ENCODE peak calls at places on chromosome 9, in seven cellular contexts. K is SK-N-SH, I is Panc1, X is HCT116, P is K562, D is H1, L is GM12878. E is an unnamed sample.

GRCh38 chr9:2281031-2281802 is 266.1 kb downstream of the SMARCA2 start:
- DNase-seq in L (no peak), D (peak; percentile 80), K (no peak), P (no peak), I (no peak), X (no peak), E (no peak)

GRCh38 chr9:38038307-38039089 is 30.5 kb downstream of the SHB start:
- DNase-seq in I (no peak), X (no peak), D (no peak), P (peak; percentile 79), L (no peak), K (peak; percentile 80), E (no peak)

GRCh38 chr9:69331444-69331843 is 6.4 kb downstream of the ENTREP1 start:
- DNase-seq in P (no peak), D (no peak), X (no peak), I (no peak), L (no peak), K (no peak), E (no peak)

GRCh38 chr9:37197158-37198033 is 77.0 kb downstream of the ZCCHC7 start:
- DNase-seq in K (peak; percentile 51), D (no peak), P (peak; percentile 82), I (peak; percentile 50), L (peak; percentile 79), X (no peak), E (no peak)

GRCh38 chr9:127360205-127360604 is 36.8 kb upstream of the SLC2A8 start:
- DNase-seq in D (no peak), L (no peak), I (no peak), K (no peak), P (peak; percentile 38), X (no peak), E (no peak)

GRCh38 chr9:75027187-75028107 is 646 bp downstream of the CARNMT1 start:
- DNase-seq in X (peak; percentile 2), L (no peak), D (peak; percentile 79), K (peak; percentile 85), P (peak; percentile 63), I (no peak), E (peak; percentile 30)

GRCh38 chr9:129568560-129569505 is 52.1 kb downstream of the C9orf50 start:
- DNase-seq in I (no peak), P (peak; percentile 84), L (no peak), K (peak; percentile 90), D (peak; percentile 72), X (no peak), E (peak; percentile 73)

GRCh38 chr9:86783884-86784283 is 163.4 kb downstream of the GAS1 start:
- DNase-seq in X (no peak), L (no peak), D (no peak), K (no peak), I (no peak), P (no peak), E (no peak)

GRCh38 chr9:93154293-93154903 is 20.3 kb upstream of the NINJ1 start:
- DNase-seq in L (no peak), X (no peak), D (peak; percentile 84), I (no peak), P (peak; percentile 66), K (peak; percentile 80), E (peak; percentile 58)

GRCh38 chr9:113509463-113509862 is 45.9 kb downstream of the RGS3 start:
- DNase-seq in I (no peak), L (no peak), K (no peak), X (no peak), P (no peak), D (no peak), E (no peak)

GRCh38 chr9:80605129-80605528 is 1033.4 kb downstream of the TLE4 start:
- DNase-seq in L (no peak), P (no peak), I (peak; percentile 8), D (no peak), X (no peak), K (peak; percentile 4), E (peak; percentile 16)

GRCh38 chr9:114791736-114792135 is 14.1 kb downstream of the TNFSF15 start:
- DNase-seq in X (no peak), K (no peak), I (no peak), L (no peak), P (no peak), D (no peak), E (no peak)

GRCh38 chr9:129983891-129984290 is 59.1 kb downstream of the FNBP1 start:
- DNase-seq in P (no peak), L (no peak), I (no peak), D (no peak), X (no peak), K (no peak), E (no peak)

GRCh38 chr9:133054966-133055365 is 6.8 kb upstream of the CEL start:
- DNase-seq in D (no peak), L (no peak), X (no peak), I (no peak), K (peak; percentile 85), P (no peak), E (no peak)

GRCh38 chr9:35932732-35933131 is 23.4 kb downstream of the SPAAR start:
- DNase-seq in D (no peak), I (no peak), P (no peak), K (no peak), X (no peak), L (no peak), E (no peak)

GRCh38 chr9:115808108-115808507 is 345.5 kb upstream of the PAPPA start:
- DNase-seq in D (no peak), K (no peak), L (no peak), X (no peak), P (no peak), I (no peak), E (no peak)

GRCh38 chr9:135328485-135329417 is 150.8 kb upstream of the PPP1R26 start:
- DNase-seq in D (peak; percentile 37), K (peak; percentile 82), I (no peak), L (no peak), P (no peak), X (no peak), E (no peak)

GRCh38 chr9:107907715-107908114 is 418.1 kb upstream of the KLF4 start:
- DNase-seq in P (no peak), L (no peak), D (no peak), K (no peak), I (no peak), X (no peak), E (no peak)

GRCh38 chr9:131747352-131747751 is 7.5 kb upstream of the RAPGEF1 start:
- DNase-seq in D (no peak), I (no peak), K (peak; percentile 52), P (no peak), X (no peak), L (no peak), E (peak; percentile 77)

GRCh38 chr9:136899196-136899595 is 12.9 kb downstream of the TRAF2 start:
- DNase-seq in L (peak; percentile 78), D (no peak), I (no peak), P (no peak), K (no peak), X (no peak), E (no peak)
- TF ChIP-seq SIN3A in L (no peak), D (no peak), I (no peak), P (no peak), K (no peak), X (no peak), E (no peak)

DNA sequence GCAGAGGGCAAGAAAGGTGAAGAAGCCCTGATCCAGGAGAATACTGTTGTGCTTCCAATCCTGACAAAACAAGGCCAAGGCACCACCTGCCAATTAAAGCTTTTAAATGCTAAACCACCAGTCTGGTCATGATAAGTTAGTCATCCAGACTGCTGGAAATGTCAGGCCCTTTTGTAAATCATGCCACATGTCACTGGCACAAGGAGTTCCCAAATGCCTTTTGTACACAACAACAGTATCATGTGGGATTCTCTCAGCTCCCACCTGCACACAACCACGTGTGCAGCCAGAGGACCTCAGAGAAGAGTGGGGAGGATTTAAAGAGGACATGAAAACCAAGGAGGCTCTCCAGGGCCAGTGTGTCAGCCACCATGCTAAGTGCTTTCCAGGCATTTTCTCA is 99.3 kb downstream of the CDK5RAP2 start:
- DNase-seq in L (no peak), D (no peak), I (no peak), K (no peak), X (no peak), P (no peak), E (no peak)
- TF ChIP-seq SIN3A in L (no peak), D (no peak), I (no peak), K (no peak), X (no peak), P (no peak), E (no peak)

GRCh38 chr9:34592895-34593601 is 3.5 kb upstream of the CNTFR start:
- DNase-seq in X (no peak), P (no peak), K (peak; percentile 47), I (no peak), D (peak; percentile 73), L (no peak), E (no peak)

GRCh38 chr9:34590376-34591090 is 1.0 kb upstream of the CNTFR start:
- DNase-seq in L (no peak), X (no peak), I (no peak), K (no peak), P (peak; percentile 27), D (peak; percentile 80), E (no peak)

GRCh38 chr9:34589656-34590375 is at the start of gene CNTFR:
- DNase-seq in D (no peak), I (no peak), K (peak; percentile 93), X (no peak), P (peak; percentile 63), L (no peak), E (no peak)

GRCh38 chr9:34591911-34592866 is 2.7 kb upstream of the CNTFR start:
- DNase-seq in K (no peak), P (no peak), X (no peak), I (no peak), D (no peak), L (no peak), E (no peak)

DNA sequence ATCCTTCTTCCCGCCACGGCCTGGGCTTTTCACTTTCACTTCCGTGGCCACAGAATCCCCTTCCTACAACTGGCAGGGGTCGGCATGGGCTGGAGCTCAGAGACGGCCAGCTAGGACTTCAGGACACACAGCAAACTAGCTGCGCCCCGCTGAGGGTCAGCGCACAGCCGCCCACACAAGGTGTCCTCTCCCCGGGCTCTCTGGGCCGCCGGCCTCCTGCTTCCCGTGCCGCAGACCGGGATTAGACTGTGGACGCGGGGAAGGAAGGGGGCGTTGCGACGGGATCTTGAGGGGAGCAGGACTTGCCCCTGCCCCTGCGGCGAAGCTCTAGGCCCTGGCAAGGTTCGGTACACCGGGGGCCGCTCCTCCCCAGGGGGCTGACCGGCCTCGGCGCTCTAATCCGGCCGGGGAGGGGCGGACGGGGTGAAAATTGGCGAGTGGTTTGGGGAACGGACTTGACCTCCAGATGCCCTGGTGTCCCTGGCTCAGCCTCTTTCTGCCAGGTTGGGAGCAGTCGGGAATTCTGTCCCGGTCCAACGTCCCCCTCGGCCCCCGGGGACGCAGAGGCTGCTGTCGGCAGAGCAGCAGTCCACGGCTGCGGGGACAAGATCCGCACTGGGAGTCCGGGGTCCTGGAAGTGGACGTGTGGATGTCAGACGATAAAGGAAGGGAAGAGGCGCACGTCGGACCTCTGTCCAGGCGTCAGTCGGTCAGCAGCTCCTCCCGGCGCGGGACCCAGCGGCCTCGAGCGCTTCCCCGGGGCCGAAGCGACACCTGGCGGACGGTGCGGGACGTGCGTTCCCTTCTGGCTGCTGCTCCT is 1.8 kb upstream of the CNTFR start:
- DNase-seq in I (peak; percentile 33), P (peak; percentile 81), X (peak; percentile 33), D (peak; percentile 98), L (no peak), K (peak; percentile 95), E (peak; percentile 47)
- TF ChIP-seq SIN3A in I (no peak), P (no peak), X (no peak), D (peak; percentile 37), L (no peak), K (no peak), E (no peak)

GRCh38 chr9:33703430-33704096 is 91.8 kb upstream of the PRSS3 start:
- DNase-seq in X (no peak), P (no peak), L (no peak), I (no peak), D (no peak), K (no peak), E (no peak)

GRCh38 chr9:33709241-33709640 is 86.1 kb upstream of the PRSS3 start:
- DNase-seq in L (no peak), X (no peak), I (no peak), D (no peak), K (no peak), P (no peak), E (no peak)

GRCh38 chr9:33708441-33708840 is 86.9 kb upstream of the PRSS3 start:
- DNase-seq in K (no peak), P (no peak), X (no peak), D (no peak), I (no peak), L (no peak), E (no peak)
- TF ChIP-seq SIN3A in K (no peak), P (no peak), X (no peak), D (no peak), I (no peak), L (no peak), E (no peak)

E was measured in HepG2.